ENCODE peak calls at places on chromosome 1, in seven cellular contexts. P, A, K, B, Z, H and E are unnamed samples.
A peak's percentile ranks its signal among the peaks of the same experiment; 100 is the strongest.

GRCh38 chr1:64861611-64862010 is 104.7 kb downstream of the JAK1 start:
- DNase-seq in K (no peak), P (peak; percentile 34), B (no peak), Z (no peak), A (no peak), H (peak; percentile 35), E (peak; percentile 35)

GRCh38 chr1:51623025-51623424 is 6.1 kb downstream of the OSBPL9 start:
- DNase-seq in Z (no peak), B (no peak), A (no peak), H (no peak), P (no peak), K (no peak), E (no peak)

GRCh38 chr1:18581420-18581880 is 49.2 kb upstream of the PAX7 start:
- DNase-seq in H (no peak), A (no peak), B (peak; percentile 8), P (peak; percentile 35), Z (peak; percentile 23), K (no peak), E (peak; percentile 40)

GRCh38 chr1:100862591-100862990 is 32.1 kb downstream of the EXTL2 start:
- DNase-seq in H (no peak), P (no peak), K (no peak), Z (no peak), A (no peak), B (no peak), E (peak; percentile 83)

GRCh38 chr1:25917996-25918395 is 11.8 kb upstream of the STMN1 start:
- DNase-seq in B (no peak), A (no peak), K (no peak), Z (no peak), P (no peak), H (no peak), E (no peak)

GRCh38 chr1:8560611-8561544 is 243.0 kb downstream of the SLC45A1 start:
- DNase-seq in K (no peak), A (no peak), P (peak; percentile 51), Z (no peak), H (no peak), B (peak; percentile 53), E (peak; percentile 75)

GRCh38 chr1:171251741-171252300 is 3.5 kb downstream of the FMO1 start:
- DNase-seq in Z (peak; percentile 27), K (peak; percentile 36), H (no peak), B (no peak), P (peak; percentile 22), A (peak; percentile 52), E (peak; percentile 47)

GRCh38 chr1:197423006-197423405 is 155.0 kb downstream of the CRB1 start:
- DNase-seq in H (no peak), B (no peak), A (no peak), P (no peak), Z (no peak), K (no peak), E (peak; percentile 32)

GRCh38 chr1:182637769-182638168 is 33.6 kb upstream of the RGS16 start:
- DNase-seq in K (no peak), B (no peak), A (no peak), H (no peak), P (no peak), Z (no peak), E (no peak)

GRCh38 chr1:67753776-67754525 is 69.0 kb downstream of the GADD45A start:
- DNase-seq in B (peak; percentile 73), H (no peak), Z (no peak), A (no peak), P (no peak), K (no peak), E (no peak)

GRCh38 chr1:27307851-27308598 is 13.9 kb upstream of the TMEM222 start:
- DNase-seq in K (no peak), Z (no peak), B (no peak), H (no peak), P (no peak), A (no peak), E (no peak)

GRCh38 chr1:212903664-212904063 is 45.6 kb downstream of the FLVCR1 start:
- DNase-seq in P (no peak), Z (no peak), B (no peak), H (no peak), K (no peak), A (no peak), E (no peak)

GRCh38 chr1:26126321-26127084 is 14.9 kb downstream of the PDIK1L start:
- DNase-seq in B (peak; percentile 87), Z (no peak), A (no peak), K (no peak), H (peak; percentile 56), P (peak; percentile 78), E (no peak)

GRCh38 chr1:3651939-3652537 is at the start of gene TP73:
- DNase-seq in A (peak; percentile 63), K (no peak), P (no peak), H (no peak), Z (peak; percentile 31), B (no peak), E (peak; percentile 25)

GRCh38 chr1:174219606-174220370 is 60.5 kb downstream of the RABGAP1L start:
- DNase-seq in Z (no peak), B (peak; percentile 83), A (no peak), K (no peak), H (no peak), P (no peak), E (no peak)

GRCh38 chr1:174911626-174912025 is 88.1 kb upstream of the CACYBP start:
- DNase-seq in B (no peak), K (no peak), A (no peak), Z (no peak), H (no peak), P (no peak), E (peak; percentile 26)

GRCh38 chr1:95286479-95286878 is 52.5 kb downstream of the RWDD3 start:
- DNase-seq in P (peak; percentile 16), A (no peak), K (no peak), B (peak; percentile 73), Z (no peak), H (no peak), E (no peak)

GRCh38 chr1:64004451-64004850 is 199.0 kb upstream of the UBE2U start:
- DNase-seq in A (peak; percentile 16), K (no peak), Z (no peak), H (no peak), B (no peak), P (no peak), E (no peak)

GRCh38 chr1:75870951-75871350 is 61.3 kb downstream of the ASB17 start:
- DNase-seq in Z (no peak), P (no peak), K (no peak), H (no peak), A (no peak), B (no peak), E (no peak)

GRCh38 chr1:83998205-83998598 is 730 bp downstream of the TTLL7 start:
- DNase-seq in K (no peak), A (no peak), Z (no peak), H (peak; percentile 31), B (peak; percentile 33), P (no peak), E (no peak)

GRCh38 chr1:209190591-209191241 is 392.8 kb upstream of the CAMK1G start:
- DNase-seq in B (peak; percentile 53), Z (peak; percentile 31), H (peak; percentile 58), K (no peak), A (no peak), P (peak; percentile 66), E (peak; percentile 54)

GRCh38 chr1:42684139-42684538 is 1.9 kb downstream of the YBX1 start:
- DNase-seq in B (peak; percentile 36), H (no peak), K (no peak), P (no peak), Z (no peak), A (no peak), E (peak; percentile 18)

GRCh38 chr1:196399713-196400112 is 208.5 kb downstream of the KCNT2 start:
- DNase-seq in P (no peak), Z (no peak), K (no peak), H (no peak), A (no peak), B (no peak), E (peak; percentile 2)
- H3K27me3 ChIP-seq in P (no peaks in the 10 kb centered on the region), Z (no peaks in the 10 kb centered on the region), K (no peaks in the 10 kb centered on the region), H (no peaks in the 10 kb centered on the region), A (no peaks in the 10 kb centered on the region), B (no peaks in the 10 kb centered on the region), E (no peaks in the 10 kb centered on the region)

DNA sequence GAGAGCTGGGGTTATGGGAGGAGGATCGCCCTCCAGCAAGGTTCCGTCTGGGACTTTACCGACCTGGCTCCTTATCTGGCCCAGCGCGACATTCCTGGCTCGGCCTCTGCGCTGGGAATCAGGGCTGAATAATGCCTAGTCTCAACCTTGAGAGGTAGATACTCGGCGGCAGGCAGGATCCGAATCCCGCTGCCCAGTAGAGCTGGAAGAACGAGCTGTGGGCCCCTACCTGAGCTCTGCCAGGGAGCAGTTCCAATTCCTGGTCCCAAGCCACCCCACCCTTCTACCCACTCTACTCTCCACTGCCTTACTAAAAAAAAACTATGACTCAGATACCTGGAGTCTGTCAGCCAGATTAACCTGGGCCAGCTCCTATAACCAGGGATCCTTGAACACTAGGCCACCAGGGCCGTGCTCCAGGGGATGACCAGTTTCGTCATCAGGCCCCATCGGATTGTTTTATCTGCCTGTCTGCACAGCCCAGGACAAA is 53.6 kb downstream of the RHBG start:
- DNase-seq in K (no peak), A (no peak), Z (no peak), H (no peak), P (peak; percentile 49), B (peak; percentile 42), E (no peak)
- H3K27me3 ChIP-seq in K (peaks cover 100% of the 10 kb centered on the region), A (peaks cover 13% of the 10 kb centered on the region), Z (peaks cover 97% of the 10 kb centered on the region), H (peaks cover 7% of the 10 kb centered on the region), P (no peaks in the 10 kb centered on the region), B (peaks cover 63% of the 10 kb centered on the region), E (peaks cover 94% of the 10 kb centered on the region)

GRCh38 chr1:160081261-160081936 is at the start of gene KCNJ9:
- DNase-seq in B (no peak), Z (no peak), A (no peak), P (no peak), K (no peak), H (no peak), E (peak; percentile 48)
- H3K27me3 ChIP-seq in B (peaks cover 22% of the 10 kb centered on the region), Z (peaks cover 73% of the 10 kb centered on the region), A (no peaks in the 10 kb centered on the region), P (no peaks in the 10 kb centered on the region), K (peaks cover 74% of the 10 kb centered on the region), H (no peaks in the 10 kb centered on the region), E (peaks cover 51% of the 10 kb centered on the region)

DNA sequence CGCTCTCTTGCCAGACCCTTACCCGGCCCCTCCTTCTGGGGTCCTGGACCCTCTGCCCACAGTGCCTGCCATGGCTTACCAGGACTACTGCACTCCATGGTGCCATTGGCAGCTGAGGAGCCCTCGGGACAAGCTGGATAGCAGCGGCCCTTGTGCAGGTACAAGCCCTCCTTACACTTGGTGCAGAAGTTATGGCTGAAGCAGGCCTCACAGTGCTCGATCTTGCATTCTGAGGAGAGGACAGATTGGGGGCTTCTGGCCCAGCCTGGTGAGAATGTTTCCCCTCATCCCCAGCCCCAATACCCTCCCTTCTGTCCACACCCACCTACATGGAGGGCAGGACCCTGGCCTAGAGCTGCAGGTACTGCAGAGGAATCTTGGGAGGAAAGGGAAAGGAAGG is 18.4 kb upstream of the GNL2 start:
- DNase-seq in K (no peak), Z (no peak), P (no peak), B (no peak), H (no peak), A (no peak), E (no peak)
- H3K27me3 ChIP-seq in K (peaks cover 79% of the 10 kb centered on the region), Z (peaks cover 57% of the 10 kb centered on the region), P (no peaks in the 10 kb centered on the region), B (peaks cover 5% of the 10 kb centered on the region), H (peaks cover 3% of the 10 kb centered on the region), A (no peaks in the 10 kb centered on the region), E (peaks cover 9% of the 10 kb centered on the region)

DNA sequence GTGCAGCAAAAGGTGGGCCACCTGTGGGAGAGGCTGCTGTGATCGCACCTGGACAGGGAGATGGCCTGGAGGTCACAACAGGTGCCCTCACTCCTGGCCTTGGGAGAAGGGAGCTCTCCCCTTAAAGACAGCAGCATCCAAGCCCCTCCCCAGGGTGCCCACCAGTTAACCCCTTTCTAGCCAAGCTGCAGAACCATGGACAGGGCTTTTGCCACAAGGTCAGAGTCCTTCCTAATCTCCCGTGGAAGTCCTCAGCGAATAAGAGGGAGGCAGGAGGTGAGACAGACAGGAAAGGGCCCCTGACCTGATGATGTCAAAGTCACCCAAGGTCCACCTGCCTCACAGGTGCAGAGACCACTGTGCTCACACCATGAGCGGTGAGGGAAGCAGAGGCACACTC is 1.7 kb downstream of the CNTN2 start:
- DNase-seq in H (no peak), Z (no peak), P (no peak), K (no peak), B (no peak), A (no peak), E (no peak)
- H3K27me3 ChIP-seq in H (peaks cover 16% of the 10 kb centered on the region), Z (peaks cover 77% of the 10 kb centered on the region), P (no peaks in the 10 kb centered on the region), K (peaks cover 91% of the 10 kb centered on the region), B (peaks cover 37% of the 10 kb centered on the region), A (no peaks in the 10 kb centered on the region), E (peaks cover 86% of the 10 kb centered on the region)